ENCODE peak calls at places on chromosomes 1 and 21, in seven cellular contexts. U is CD4-positive, CD25-positive, alpha-beta regulatory T cell; Z is tibial artery; X is heart left ventricle; M is CD8-positive, alpha-beta memory T cell; I is A549; R is uterus. T is an unnamed sample.

GRCh38 chr1:27562021-27562420 is 41.9 kb downstream of the AHDC1 start:
- DNase-seq in U (no peak), Z (no peak), X (no peak), M (no peak), I (no peak), R (peak), T (no peak)

GRCh38 chr1:246592695-246593094 is 26.4 kb downstream of the CNST start:
- DNase-seq in U (no peak), Z (no peak), X (no peak), M (no peak), I (no peak), R (no peak), T (no peak)

GRCh38 chr1:26285366-26286063 is 5.6 kb downstream of the SH3BGRL3 start:
- DNase-seq in U (peak), Z (no peak), X (no peak), M (no peak), I (peak), R (no peak), T (no peak)

GRCh38 chr1:57683037-57683928 is 259.4 kb upstream of the DAB1 start:
- DNase-seq in U (no peak), Z (no peak), X (no peak), M (no peak), I (no peak), R (no peak), T (no peak)

GRCh38 chr1:8228253-8228652 is 89.7 kb upstream of the SLC45A1 start:
- DNase-seq in U (no peak), Z (no peak), X (no peak), M (no peak), I (no peak), R (no peak), T (no peak)

GRCh38 chr1:40058453-40059291 is 18.1 kb downstream of the CAP1 start:
- DNase-seq in U (no peak), Z (no peak), X (no peak), M (no peak), I (no peak), R (no peak), T (no peak)

GRCh38 chr1:157249326-157249725 is 111.1 kb upstream of the ETV3 start:
- DNase-seq in U (no peak), Z (no peak), X (no peak), M (no peak), I (no peak), R (no peak), T (no peak)

GRCh38 chr1:199861020-199861795 is 166.3 kb upstream of the NR5A2 start:
- DNase-seq in U (no peak), Z (no peak), X (no peak), M (no peak), I (no peak), R (no peak), T (no peak)

GRCh38 chr1:43451701-43452532 is 1.8 kb downstream of the HYI start:
- DNase-seq in U (no peak), Z (no peak), X (no peak), M (no peak), I (no peak), R (no peak), T (no peak)

GRCh38 chr1:43285269-43285986 is at the start of gene C1orf210:
- DNase-seq in U (no peak), Z (no peak), X (no peak), M (peak), I (no peak), R (no peak), T (peak)

GRCh38 chr1:176691251-176692228 is 228.6 kb downstream of the PAPPA2 start:
- DNase-seq in U (no peak), Z (no peak), X (peak), M (no peak), I (peak), R (no peak), T (no peak)

GRCh38 chr1:10973552-10973951 is 38.9 kb upstream of the TARDBP start:
- DNase-seq in U (no peak), Z (no peak), X (peak), M (no peak), I (no peak), R (no peak), T (no peak)

GRCh38 chr1:23098463-23099170 is 70.0 kb downstream of the LUZP1 start:
- DNase-seq in U (peak), Z (peak), X (no peak), M (peak), I (peak), R (peak), T (no peak)

GRCh38 chr1:160167580-160167979 is 16.2 kb downstream of the ATP1A4 start:
- DNase-seq in U (no peak), Z (no peak), X (no peak), M (no peak), I (no peak), R (no peak), T (no peak)

GRCh38 chr1:21552715-21553114 is 43.5 kb downstream of the ALPL start:
- DNase-seq in U (no peak), Z (no peak), X (no peak), M (no peak), I (no peak), R (no peak), T (no peak)

GRCh38 chr1:44040418-44040817 is 9.2 kb upstream of the SLC6A9 start:
- DNase-seq in U (no peak), Z (no peak), X (no peak), M (no peak), I (no peak), R (no peak), T (no peak)

GRCh38 chr1:85581138-85581801 is 709 bp downstream of the CCN1 start:
- DNase-seq in U (no peak), Z (peak), X (peak), M (no peak), I (peak), R (peak), T (no peak)

GRCh38 chr1:216945506-216946080 is 222.4 kb upstream of the ESRRG start:
- DNase-seq in U (no peak), Z (no peak), X (no peak), M (no peak), I (no peak), R (no peak), T (no peak)

GRCh38 chr1:207495816-207496792 is at the start of gene CR1:
- DNase-seq in U (no peak), Z (peak), X (peak), M (peak), I (no peak), R (no peak), T (no peak)

GRCh38 chr1:76657618-76658017 is 209.7 kb upstream of the ST6GALNAC5 start:
- DNase-seq in U (no peak), Z (no peak), X (no peak), M (no peak), I (no peak), R (no peak), T (no peak)

GRCh38 chr21:28992526-28993292 is at the start of gene LTN1:
- DNase-seq in U (peak), Z (peak), X (peak), M (peak), I (peak), R (peak), T (peak)

GRCh38 chr21:25331286-25331685 is 276.0 kb downstream of the MRPL39 start:
- DNase-seq in U (no peak), Z (no peak), X (no peak), M (no peak), I (no peak), R (no peak), T (no peak)

GRCh38 chr1:198156111-198156744 is 570 bp upstream of the NEK7 start:
- DNase-seq in U (peak), Z (peak), X (peak), M (peak), I (peak), R (peak), T (peak)

GRCh38 chr21:43880111-43880985 is 15.3 kb downstream of the AGPAT3 start:
- DNase-seq in U (no peak), Z (no peak), X (peak), M (no peak), I (no peak), R (no peak), T (no peak)

GRCh38 chr1:33158366-33158765 is 23.5 kb downstream of the TRIM62 start:
- DNase-seq in U (no peak), Z (no peak), X (no peak), M (no peak), I (no peak), R (no peak), T (no peak)

GRCh38 chr21:45816794-45817193 is 164.8 kb upstream of the COL6A1 start:
- DNase-seq in U (no peak), Z (no peak), X (no peak), M (no peak), I (no peak), R (no peak), T (no peak)

GRCh38 chr1:19029191-19030085 is 73.0 kb upstream of the IFFO2 start:
- DNase-seq in U (no peak), Z (no peak), X (no peak), M (no peak), I (no peak), R (no peak), T (peak)

GRCh38 chr1:175317795-175318194 is 125.2 kb upstream of the KIAA0040 start:
- DNase-seq in U (no peak), Z (peak), X (no peak), M (no peak), I (no peak), R (peak), T (no peak)

GRCh38 chr1:95233737-95234493 is at the start of gene RWDD3:
- DNase-seq in U (peak), Z (peak), X (peak), M (peak), I (peak), R (peak), T (peak)

GRCh38 chr1:95229042-95229441 is 5.0 kb upstream of the RWDD3 start:
- DNase-seq in U (no peak), Z (no peak), X (no peak), M (no peak), I (no peak), R (no peak), T (no peak)

GRCh38 chr1:54397090-54397591 is 9.1 kb downstream of the SSBP3 start:
- DNase-seq in U (no peak), Z (no peak), X (peak), M (no peak), I (no peak), R (no peak), T (no peak)

GRCh38 chr1:54395535-54395934 is 10.7 kb downstream of the SSBP3 start:
- DNase-seq in U (no peak), Z (no peak), X (no peak), M (no peak), I (no peak), R (no peak), T (no peak)

GRCh38 chr1:54394104-54394503 is 12.1 kb downstream of the SSBP3 start:
- DNase-seq in U (no peak), Z (no peak), X (no peak), M (no peak), I (no peak), R (no peak), T (no peak)

GRCh38 chr1:54397980-54398379 is 8.2 kb downstream of the SSBP3 start:
- DNase-seq in U (no peak), Z (no peak), X (no peak), M (no peak), I (no peak), R (no peak), T (no peak)

DNA sequence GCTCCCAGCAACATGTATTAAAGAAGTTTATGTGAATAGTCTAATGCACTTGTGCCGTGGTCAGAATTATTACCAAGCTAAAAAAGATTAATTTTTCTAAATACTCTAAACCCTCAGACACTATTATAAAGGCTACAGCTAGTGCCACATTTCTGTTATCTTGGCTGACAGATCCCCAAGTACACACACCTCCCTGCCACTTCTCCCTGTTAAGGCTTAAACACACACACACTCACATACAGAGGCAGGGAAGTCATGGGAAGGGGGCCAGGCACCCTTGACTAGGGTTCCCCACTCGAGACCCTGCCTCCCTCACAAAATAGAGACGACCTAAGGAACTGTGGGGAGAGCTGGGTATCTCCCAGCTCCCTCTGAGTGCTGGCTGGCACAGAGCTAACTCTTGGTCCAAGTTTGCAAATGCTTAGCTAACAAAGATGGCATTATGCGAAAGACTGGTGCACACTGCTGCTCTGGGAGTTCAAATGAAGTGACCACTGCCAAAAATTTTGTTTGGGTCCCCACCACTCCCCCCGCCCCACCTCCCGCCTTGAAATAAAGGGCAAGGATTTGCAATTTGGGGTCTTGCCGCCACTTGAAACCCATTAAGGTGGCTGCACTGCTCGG is 9.8 kb downstream of the SSBP3 start:
- DNase-seq in U (no peak), Z (no peak), X (no peak), M (no peak), I (no peak), R (no peak), T (no peak)
- H3K27ac ChIP-seq in U (no peak), Z (peak), X (peak), M (no peak), I (no peak), R (peak), T (no peak)

GRCh38 chr1:56223962-56224361 is 355.4 kb downstream of the PLPP3 start:
- DNase-seq in U (no peak), Z (no peak), X (no peak), M (no peak), I (no peak), R (no peak), T (no peak)

GRCh38 chr1:56225964-56226594 is 353.3 kb downstream of the PLPP3 start:
- DNase-seq in U (no peak), Z (no peak), X (no peak), M (no peak), I (no peak), R (no peak), T (no peak)

GRCh38 chr1:56222914-56223540 is 356.3 kb downstream of the PLPP3 start:
- DNase-seq in U (no peak), Z (no peak), X (no peak), M (no peak), I (no peak), R (no peak), T (no peak)
- H3K27ac ChIP-seq in U (no peak), Z (no peak), X (no peak), M (no peak), I (no peak), R (no peak), T (no peak)

GRCh38 chr1:5485968-5486665 is 506.1 kb downstream of the NPHP4 start:
- DNase-seq in U (no peak), Z (no peak), X (no peak), M (no peak), I (no peak), R (no peak), T (no peak)
- H3K27ac ChIP-seq in U (no peak), Z (no peak), X (no peak), M (no peak), I (no peak), R (no peak), T (no peak)

GRCh38 chr1:2541619-2542246 is 11.7 kb upstream of the HES5 start:
- DNase-seq in U (no peak), Z (no peak), X (peak), M (no peak), I (peak), R (no peak), T (no peak)
- H3K27ac ChIP-seq in U (no peak), Z (no peak), X (no peak), M (peak), I (no peak), R (no peak), T (no peak)

GRCh38 chr1:204045430-204045829 is 27.5 kb upstream of the SOX13 start:
- DNase-seq in U (no peak), Z (no peak), X (peak), M (no peak), I (no peak), R (no peak), T (no peak)

GRCh38 chr1:204044448-204044847 is 28.5 kb upstream of the SOX13 start:
- DNase-seq in U (no peak), Z (no peak), X (no peak), M (no peak), I (no peak), R (no peak), T (no peak)

GRCh38 chr1:204041232-204041767 is 31.6 kb upstream of the SOX13 start:
- DNase-seq in U (no peak), Z (peak), X (peak), M (no peak), I (no peak), R (peak), T (no peak)

GRCh38 chr1:204043680-204044079 is 29.2 kb upstream of the SOX13 start:
- DNase-seq in U (no peak), Z (no peak), X (peak), M (no peak), I (no peak), R (no peak), T (no peak)

DNA sequence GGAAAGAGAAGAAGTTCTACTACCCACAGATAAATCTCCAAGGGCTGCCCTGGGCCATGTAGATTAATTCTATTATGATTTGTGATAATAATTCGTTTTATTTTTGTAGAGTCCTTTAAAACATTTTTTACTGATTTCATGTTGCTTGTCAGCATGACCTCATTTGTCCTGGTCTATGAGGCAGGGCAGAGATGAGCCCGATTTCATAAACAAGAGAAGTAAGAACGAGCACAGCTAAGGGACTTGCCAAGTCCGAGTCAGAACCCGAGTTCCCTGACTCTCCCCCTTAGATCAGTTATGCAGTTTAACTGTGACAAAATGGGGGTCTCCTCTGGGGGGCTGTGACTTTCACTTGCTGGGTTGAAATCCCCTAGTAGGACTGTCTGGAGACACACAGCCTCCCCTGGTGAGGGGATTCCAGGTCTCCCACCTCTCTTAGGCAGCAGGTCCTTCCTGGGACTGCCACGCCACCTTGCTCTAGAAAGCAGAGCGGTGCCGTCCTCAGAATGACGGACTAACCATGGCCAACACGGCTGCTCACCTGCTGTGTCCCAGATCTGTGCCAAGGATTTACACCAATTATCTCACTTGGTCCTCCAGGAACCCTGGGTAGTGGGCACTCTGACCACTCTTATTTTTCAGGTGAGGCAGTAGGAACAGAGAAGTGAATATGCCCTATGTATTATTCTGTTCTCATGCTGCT is 31.0 kb upstream of the SOX13 start:
- DNase-seq in U (no peak), Z (peak), X (no peak), M (no peak), I (no peak), R (peak), T (no peak)
- H3K27ac ChIP-seq in U (no peak), Z (peak), X (peak), M (no peak), I (no peak), R (peak), T (no peak)